ENCODE peak calls at places on chromosome 7, in four cellular contexts. S is HEK293T, M is K562, H is HepG2. O is an unnamed sample.

GRCh38 chr7:15007507-15007906 is 105.0 kb upstream of the DGKB start:
- DNase-seq in S (peak), M (peak), H (peak), O (no peak)

GRCh38 chr7:108486291-108486966 is 30.2 kb upstream of the NRCAM start:
- DNase-seq in S (no peak), M (no peak), H (no peak), O (no peak)

GRCh38 chr7:121459148-121459547 is 63.0 kb upstream of the FAM3C start:
- DNase-seq in S (no peak), M (no peak), H (no peak), O (no peak)

GRCh38 chr7:107461938-107462533 is 7.8 kb upstream of the GPR22 start:
- DNase-seq in S (no peak), M (no peak), H (no peak), O (no peak)

GRCh38 chr7:40394382-40394781 is 259.6 kb downstream of the SUGCT start:
- DNase-seq in S (no peak), M (no peak), H (no peak), O (no peak)

GRCh38 chr7:45564886-45565455 is 9.2 kb upstream of the ADCY1 start:
- DNase-seq in S (no peak), M (no peak), H (no peak), O (no peak)

GRCh38 chr7:74063646-74064045 is 20.0 kb upstream of the LIMK1 start:
- DNase-seq in S (no peak), M (no peak), H (no peak), O (no peak)

GRCh38 chr7:77684030-77684429 is 12.2 kb upstream of the RSBN1L start:
- DNase-seq in S (no peak), M (no peak), H (no peak), O (no peak)

GRCh38 chr7:148697256-148697841 is 1.4 kb upstream of the CUL1 start:
- DNase-seq in S (no peak), M (peak), H (no peak), O (no peak)

GRCh38 chr7:40221836-40222235 is 87.0 kb downstream of the SUGCT start:
- DNase-seq in S (no peak), M (no peak), H (no peak), O (no peak)

GRCh38 chr7:143013897-143014296 is 13.0 kb downstream of the OR9A2 start:
- DNase-seq in S (no peak), M (no peak), H (no peak), O (no peak)

DNA sequence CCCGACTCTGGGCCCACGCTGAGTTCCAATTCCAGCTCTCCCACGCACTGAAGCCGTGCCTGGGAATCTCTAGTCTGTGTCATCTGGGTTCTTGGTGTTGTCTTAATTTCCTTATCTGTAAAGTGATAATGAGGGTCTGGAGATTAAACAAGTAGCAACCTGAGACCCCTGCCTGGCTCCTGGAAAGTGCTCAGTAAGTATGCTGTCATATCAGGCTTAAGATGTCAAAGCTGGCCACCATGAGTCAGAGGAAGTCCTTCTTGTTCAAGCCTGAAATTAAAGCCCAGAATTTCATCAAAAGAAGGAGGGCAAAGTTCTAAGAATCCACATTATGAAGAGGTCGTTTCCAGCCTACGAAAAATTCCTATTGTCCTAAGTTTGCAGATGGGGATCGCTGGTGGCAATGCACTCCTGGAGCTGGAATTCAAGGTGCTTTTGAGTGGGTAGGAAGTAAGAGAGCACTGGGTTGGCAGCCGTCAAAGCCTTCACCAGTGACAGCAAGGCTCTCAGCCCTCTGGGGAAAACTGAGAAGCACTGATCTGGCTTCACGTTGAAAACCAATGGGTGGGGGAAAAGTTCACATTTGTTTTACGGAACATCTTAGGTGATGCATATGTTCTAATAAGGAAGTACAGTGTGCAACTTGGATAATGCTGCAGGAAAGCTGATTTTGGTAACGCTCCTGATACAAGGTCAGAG is 50.3 kb upstream of the NCAPG2 start:
- DNase-seq in S (no peak), M (no peak), H (no peak), O (no peak)
- TF ChIP-seq FOXK2 in S (no peak), M (no peak), H (no peak), O (no peak)

DNA sequence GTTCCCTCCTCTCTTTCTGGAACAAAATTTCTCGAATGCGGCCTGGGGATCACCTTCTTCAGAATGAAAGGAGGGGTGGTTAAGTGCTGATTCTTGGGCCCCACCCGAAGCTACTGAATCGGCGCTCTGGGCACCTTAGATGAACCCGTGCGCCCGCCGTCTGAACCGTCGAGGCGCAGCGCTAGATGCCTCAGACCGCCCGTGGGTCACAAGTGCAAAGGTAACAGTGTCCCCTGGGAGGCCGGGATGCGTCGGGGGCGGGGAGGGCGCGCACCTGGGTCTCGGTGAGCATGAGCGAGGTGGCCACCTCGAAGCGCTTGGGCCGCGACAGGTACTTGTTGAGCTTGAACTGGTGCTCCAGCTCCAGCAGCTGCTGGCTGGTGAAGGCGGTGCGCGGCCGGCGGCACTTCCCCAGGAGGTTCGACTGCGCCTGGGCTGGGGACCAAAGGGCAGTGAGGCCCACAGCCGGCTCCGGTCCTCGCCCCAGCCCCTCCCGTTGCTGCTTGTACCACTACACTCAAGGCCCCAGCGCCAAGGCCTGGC is 4.2 kb downstream of the MNX1 start:
- DNase-seq in S (no peak), M (no peak), H (no peak), O (no peak)
- TF ChIP-seq FOXK2 in S (no peak), M (no peak), H (no peak), O (no peak)

GRCh38 chr7:113763226-113763625 is 155.6 kb downstream of the PPP1R3A start:
- DNase-seq in S (no peak), M (no peak), H (no peak), O (no peak)
- TF ChIP-seq FOXK2 in S (no peak), M (no peak), H (no peak), O (no peak)

GRCh38 chr7:139698278-139698677 is 79.5 kb downstream of the HIPK2 start:
- DNase-seq in S (no peak), M (no peak), H (no peak), O (no peak)

GRCh38 chr7:139700505-139701235 is 77.1 kb downstream of the HIPK2 start:
- DNase-seq in S (no peak), M (no peak), H (no peak), O (no peak)

GRCh38 chr7:139701908-139702307 is 75.9 kb downstream of the HIPK2 start:
- DNase-seq in S (no peak), M (no peak), H (no peak), O (no peak)

GRCh38 chr7:139698879-139699278 is 78.9 kb downstream of the HIPK2 start:
- DNase-seq in S (no peak), M (no peak), H (no peak), O (no peak)

DNA sequence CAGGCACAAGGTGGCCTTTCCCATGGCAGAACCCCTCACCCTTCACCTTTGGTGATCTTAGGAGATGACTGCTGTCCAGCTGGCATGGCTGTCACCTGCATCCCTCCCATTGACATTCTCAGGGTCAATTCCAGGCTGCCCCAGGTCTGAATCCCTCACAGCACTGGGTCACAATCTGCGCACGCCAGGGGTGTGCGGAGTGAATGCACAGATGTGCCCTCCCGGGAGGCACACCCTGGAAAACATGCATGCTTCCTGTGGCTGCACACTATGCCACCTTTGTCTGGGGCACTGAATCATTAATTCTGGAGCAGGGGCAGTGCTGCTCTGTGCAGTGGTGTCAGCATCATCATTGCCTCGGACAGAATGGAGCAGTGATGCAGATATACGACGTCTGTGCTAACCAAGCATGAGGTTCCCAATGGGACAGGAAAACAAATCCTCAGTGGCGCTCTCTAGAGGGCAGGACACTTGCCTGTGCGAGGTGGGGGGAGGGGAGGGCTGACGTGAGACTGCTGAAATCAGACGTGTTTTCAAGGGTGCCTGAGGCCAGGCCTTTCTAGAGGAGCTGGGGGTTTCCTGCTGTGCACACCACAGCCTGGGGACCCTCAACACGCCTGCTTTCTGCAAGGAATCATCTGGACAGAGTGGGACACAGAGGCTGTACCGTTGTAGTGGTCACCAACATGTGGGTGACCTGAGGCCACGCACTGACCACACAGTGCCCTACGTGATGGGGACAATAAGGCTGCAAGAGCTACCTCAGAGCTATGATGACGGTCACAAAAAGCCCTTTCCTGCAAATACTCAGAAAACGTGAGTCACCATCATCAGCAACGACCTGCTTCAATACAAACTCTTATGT is 77.9 kb downstream of the HIPK2 start:
- DNase-seq in S (no peak), M (peak), H (no peak), O (no peak)
- TF ChIP-seq FOXK2 in S (no peak), M (no peak), H (no peak), O (no peak)

GRCh38 chr7:2007526-2007925 is 225.2 kb downstream of the MAD1L1 start:
- DNase-seq in S (no peak), M (no peak), H (no peak), O (no peak)

GRCh38 chr7:2004841-2005351 is 227.8 kb downstream of the MAD1L1 start:
- DNase-seq in S (no peak), M (no peak), H (no peak), O (no peak)

GRCh38 chr7:2005746-2006145 is 227.0 kb downstream of the MAD1L1 start:
- DNase-seq in S (no peak), M (no peak), H (no peak), O (no peak)

GRCh38 chr7:2006921-2007381 is 225.8 kb downstream of the MAD1L1 start:
- DNase-seq in S (no peak), M (no peak), H (no peak), O (no peak)

DNA sequence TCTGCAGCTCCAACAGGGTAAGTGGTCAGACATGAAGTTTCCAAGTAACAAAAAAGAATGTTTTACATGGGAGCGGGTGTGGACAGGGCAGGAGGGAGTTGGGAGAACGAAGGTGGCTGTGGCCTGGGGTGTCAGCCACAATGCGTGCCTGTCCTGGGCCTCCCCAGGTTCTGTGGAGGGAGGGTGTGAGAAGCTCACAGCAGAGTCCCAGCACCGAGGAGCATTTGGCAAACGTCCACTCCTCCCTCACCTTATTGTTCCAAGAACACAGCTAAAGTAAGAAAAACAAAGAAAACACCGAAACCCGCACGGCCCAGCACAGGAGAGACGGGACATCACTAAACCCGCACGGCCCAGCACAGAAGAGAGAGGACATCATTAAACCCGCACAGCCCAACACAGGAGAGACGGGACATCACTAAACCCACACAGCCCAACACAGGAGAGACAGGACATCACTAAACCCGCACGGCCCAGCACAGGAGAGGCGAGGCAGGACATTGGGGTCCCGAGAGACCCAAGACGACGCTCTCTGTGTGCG is 226.4 kb downstream of the MAD1L1 start:
- DNase-seq in S (no peak), M (no peak), H (no peak), O (no peak)
- TF ChIP-seq FOXK2 in S (no peak), M (no peak), H (no peak), O (no peak)

GRCh38 chr7:132422502-132423101 is 153.7 kb downstream of the PLXNA4 start:
- DNase-seq in S (no peak), M (no peak), H (no peak), O (no peak)
- TF ChIP-seq FOXK2 in S (no peak), M (no peak), H (no peak), O (no peak)

GRCh38 chr7:157766098-157766497 is 429.3 kb downstream of the DNAJB6 start:
- DNase-seq in S (no peak), M (no peak), H (no peak), O (no peak)
- TF ChIP-seq FOXK2 in S (no peak), M (no peak), H (peak), O (no peak)